ENCODE peak calls at places on chromosomes 11 and 22, in five cellular contexts. E, I, V, Z and G are unnamed samples.

GRCh38 chr22:48357196-48357595 is 1470.5 kb downstream of the BRD1 start:
- DNase-seq in E (no peak), I (no peak), V (peak; percentile 86), Z (peak; percentile 75), G (peak; percentile 69)

GRCh38 chr11:131910491-131911387 is 540.3 kb downstream of the NTM start:
- DNase-seq in E (peak; percentile 48), I (peak; percentile 43), V (peak; percentile 51), Z (peak; percentile 63), G (no peak)

GRCh38 chr22:35480627-35481565 is 59.7 kb upstream of the RASD2 start:
- DNase-seq in E (no peak), I (no peak), V (peak; percentile 20), Z (no peak), G (no peak)

GRCh38 chr22:42716649-42717127 is 4.0 kb downstream of the A4GALT start:
- DNase-seq in E (no peak), I (no peak), V (no peak), Z (no peak), G (no peak)

GRCh38 chr22:45626198-45626651 is 45.4 kb upstream of the ATXN10 start:
- DNase-seq in E (no peak), I (no peak), V (no peak), Z (no peak), G (no peak)

GRCh38 chr22:22941831-22942510 is 54.4 kb downstream of the IGLL5 start:
- DNase-seq in E (no peak), I (no peak), V (peak; percentile 23), Z (no peak), G (no peak)

GRCh38 chr22:29706493-29706892 is 13.3 kb upstream of the CABP7 start:
- DNase-seq in E (no peak), I (no peak), V (peak; percentile 79), Z (peak; percentile 41), G (no peak)

GRCh38 chr11:65575568-65576231 is at the start of gene EHBP1L1:
- DNase-seq in E (no peak), I (peak; percentile 28), V (no peak), Z (peak; percentile 39), G (no peak)

GRCh38 chr11:12100886-12101285 is 9.5 kb upstream of the MICAL2 start:
- DNase-seq in E (no peak), I (no peak), V (no peak), Z (no peak), G (no peak)

GRCh38 chr11:102924851-102925380 is 30.6 kb downstream of the MMP13 start:
- DNase-seq in E (no peak), I (no peak), V (no peak), Z (peak; percentile 5), G (no peak)

GRCh38 chr22:47316020-47316419 is 553.6 kb downstream of the TBC1D22A start:
- DNase-seq in E (no peak), I (no peak), V (no peak), Z (no peak), G (no peak)

GRCh38 chr11:65459552-65459951 is 37.0 kb downstream of the NEAT1 start:
- DNase-seq in E (no peak), I (no peak), V (peak; percentile 86), Z (no peak), G (no peak)

GRCh38 chr22:38455530-38456271 is 702 bp upstream of the KCNJ4 start:
- DNase-seq in E (peak; percentile 73), I (peak; percentile 26), V (peak; percentile 54), Z (peak; percentile 56), G (no peak)

GRCh38 chr11:28476053-28476452 is 367.9 kb downstream of the METTL15 start:
- DNase-seq in E (no peak), I (no peak), V (no peak), Z (no peak), G (no peak)

GRCh38 chr22:20579273-20580120 is 72.1 kb downstream of the MED15 start:
- DNase-seq in E (no peak), I (no peak), V (no peak), Z (no peak), G (no peak)

GRCh38 chr11:76888989-76889388 is 28.3 kb downstream of the ACER3 start:
- DNase-seq in E (no peak), I (peak; percentile 68), V (no peak), Z (peak; percentile 28), G (no peak)

GRCh38 chr11:63840356-63841060 is 1.6 kb downstream of the MARK2 start:
- DNase-seq in E (no peak), I (no peak), V (no peak), Z (no peak), G (no peak)

GRCh38 chr22:16989915-16990314 is 18.1 kb downstream of the GAB4 start:
- DNase-seq in E (no peak), I (no peak), V (no peak), Z (no peak), G (no peak)

GRCh38 chr11:102469196-102469821 is 16.7 kb upstream of the TMEM123 start:
- DNase-seq in E (no peak), I (peak; percentile 62), V (no peak), Z (no peak), G (no peak)

GRCh38 chr11:86523738-86524602 is 148.4 kb downstream of the ME3 start:
- DNase-seq in E (no peak), I (peak; percentile 99), V (no peak), Z (peak; percentile 92), G (no peak)

GRCh38 chr22:40237788-40238424 is 60.2 kb downstream of the TNRC6B start:
- DNase-seq in E (no peak), I (no peak), V (no peak), Z (no peak), G (no peak)

GRCh38 chr11:61541568-61541967 is 33.0 kb downstream of the LRRC10B start:
- DNase-seq in E (peak; percentile 26), I (peak; percentile 52), V (peak; percentile 91), Z (peak; percentile 87), G (no peak)

GRCh38 chr11:130037058-130037457 is 32.6 kb upstream of the APLP2 start:
- DNase-seq in E (no peak), I (peak; percentile 69), V (no peak), Z (peak; percentile 18), G (no peak)

GRCh38 chr11:44645832-44646231 is 80.4 kb downstream of the CD82 start:
- DNase-seq in E (no peak), I (no peak), V (no peak), Z (no peak), G (no peak)

GRCh38 chr11:133070790-133071189 is 461.5 kb downstream of the OPCML start:
- DNase-seq in E (no peak), I (no peak), V (peak; percentile 52), Z (peak; percentile 60), G (no peak)

GRCh38 chr11:133072366-133072765 is 459.9 kb downstream of the OPCML start:
- DNase-seq in E (no peak), I (no peak), V (no peak), Z (no peak), G (no peak)

GRCh38 chr11:133070053-133070713 is 462.1 kb downstream of the OPCML start:
- DNase-seq in E (no peak), I (no peak), V (peak; percentile 52), Z (peak; percentile 34), G (no peak)

GRCh38 chr11:133075351-133075750 is 456.9 kb downstream of the OPCML start:
- DNase-seq in E (no peak), I (no peak), V (no peak), Z (no peak), G (no peak)

GRCh38 chr11:133072858-133073582 is 459.3 kb downstream of the OPCML start:
- DNase-seq in E (no peak), I (no peak), V (no peak), Z (no peak), G (no peak)
- H3K23ac ChIP-seq in E (no peak overlapping the region), I (no peak overlapping the region), V (no peak overlapping the region), Z (no peak overlapping the region), G (no peak overlapping the region)

DNA sequence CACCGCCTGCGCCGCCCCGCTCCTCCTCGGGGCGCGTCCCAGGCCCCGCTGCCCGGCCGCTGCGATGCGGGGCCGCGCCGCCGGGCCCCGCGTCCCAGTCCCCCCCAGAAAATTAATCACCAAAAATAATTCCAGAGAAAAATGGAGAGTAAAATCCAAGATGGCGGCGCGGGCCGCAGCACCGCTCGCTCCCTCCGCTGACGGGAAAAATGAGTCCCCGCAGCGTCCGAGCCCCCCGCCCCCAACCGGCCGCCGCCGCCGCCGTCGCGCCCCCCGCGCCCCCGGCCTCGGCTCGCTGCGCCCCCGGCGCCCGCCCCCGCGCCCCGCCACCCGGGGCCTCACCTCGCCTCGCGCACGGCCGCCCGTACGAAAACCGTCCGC is at the start of gene KMT5B:
- DNase-seq in E (peak; percentile 64), I (peak; percentile 54), V (no peak), Z (no peak), G (no peak)
- H3K23ac ChIP-seq in E (peak within 1 kb of the TSS; percentile 94), I (peak within 1 kb of the TSS; percentile 93), V (no peak within 1 kb of the TSS), Z (peak within 1 kb of the TSS; percentile 89), G (no peak within 1 kb of the TSS)

GRCh38 chr11:35621620-35622019 is 3.4 kb downstream of the FJX1 start:
- DNase-seq in E (no peak), I (no peak), V (no peak), Z (no peak), G (no peak)

GRCh38 chr11:35619030-35619753 is 932 bp downstream of the FJX1 start:
- DNase-seq in E (peak; percentile 56), I (peak; percentile 37), V (peak; percentile 74), Z (peak; percentile 81), G (no peak)

GRCh38 chr11:35618497-35619029 is 303 bp downstream of the FJX1 start:
- DNase-seq in E (peak; percentile 43), I (peak; percentile 51), V (no peak), Z (no peak), G (no peak)

GRCh38 chr11:35622070-35622469 is 3.8 kb downstream of the FJX1 start:
- DNase-seq in E (no peak), I (peak; percentile 84), V (no peak), Z (peak; percentile 71), G (no peak)

DNA sequence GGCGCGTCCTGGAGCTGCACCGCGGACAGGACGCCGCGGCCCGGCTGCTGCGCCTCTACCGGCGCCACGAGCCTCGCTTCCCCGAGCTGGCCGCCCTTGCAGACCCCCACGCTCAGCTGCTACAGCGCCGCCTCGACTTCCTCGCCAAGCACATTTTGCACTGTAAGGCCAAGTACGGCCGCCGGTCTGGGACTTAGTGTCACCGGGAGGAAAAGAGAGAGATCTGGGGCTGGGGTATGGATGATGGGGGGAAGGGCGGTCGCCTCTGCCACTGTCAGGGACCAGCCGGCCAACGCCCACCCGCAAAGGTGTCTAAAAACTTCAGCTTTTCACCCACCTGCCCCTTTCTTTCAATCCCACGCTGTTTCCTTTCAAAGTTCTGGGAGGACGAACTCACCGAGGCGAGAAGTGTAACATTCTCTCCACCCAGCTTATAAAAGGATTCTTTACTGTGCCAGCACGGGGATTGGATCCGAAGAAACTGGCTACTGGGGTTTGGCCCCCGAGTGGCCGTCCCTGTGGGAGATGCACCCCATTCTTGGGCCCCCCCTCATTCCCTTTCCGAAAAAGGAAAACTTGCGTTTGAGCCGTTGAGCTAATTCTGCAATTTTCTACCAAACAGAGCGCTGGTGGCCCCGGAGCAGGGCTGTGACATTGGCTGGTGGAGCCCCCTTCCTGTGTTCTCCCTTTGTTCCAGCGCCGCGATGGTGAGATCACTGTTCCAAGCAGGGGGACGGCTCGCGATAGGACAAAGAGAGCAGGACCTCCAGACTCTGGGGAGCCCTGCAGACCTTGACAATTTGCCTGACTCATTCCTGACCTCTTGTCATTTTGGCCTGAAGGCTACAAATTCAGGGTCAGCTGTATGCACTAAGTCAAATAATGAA is 1.7 kb downstream of the FJX1 start:
- DNase-seq in E (peak; percentile 66), I (peak; percentile 45), V (peak; percentile 88), Z (peak; percentile 97), G (peak; percentile 73)
- H3K23ac ChIP-seq in E (peak overlapping the region; percentile 66), I (peak overlapping the region; percentile 95), V (no peak overlapping the region), Z (no peak overlapping the region), G (no peak overlapping the region)

DNA sequence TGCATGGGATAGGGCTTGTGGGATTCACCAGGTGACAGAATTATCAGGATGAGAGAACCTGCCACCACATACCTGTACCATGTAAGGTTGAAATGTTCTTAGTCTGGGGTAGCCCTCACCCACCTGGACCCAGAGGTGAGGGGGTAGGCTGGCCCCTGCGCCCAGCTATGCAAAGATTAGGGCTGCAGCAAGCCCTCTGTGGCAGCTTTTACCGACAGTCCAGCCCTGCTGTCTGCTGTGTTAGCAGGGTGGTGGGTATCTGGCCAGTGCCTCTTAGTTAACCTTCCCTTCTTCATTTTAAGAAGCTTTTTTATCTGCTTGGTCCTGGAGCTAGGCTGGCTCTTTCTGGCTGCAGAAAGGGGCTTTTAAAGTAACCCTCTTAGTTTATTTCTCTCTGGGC is 13.9 kb downstream of the INSC start:
- DNase-seq in E (no peak), I (no peak), V (no peak), Z (no peak), G (no peak)
- H3K23ac ChIP-seq in E (no peak overlapping the region), I (no peak overlapping the region), V (no peak overlapping the region), Z (no peak overlapping the region), G (no peak overlapping the region)